ENCODE peak calls at places on chromosomes 1 and 21, in nine cellular contexts. B is HFF-Myc; J is amniotic stem cell; I is astrocyte; H is activated CD8-positive, alpha-beta memory T cell treated with anti-CD3 and anti-CD28 coated beads for 48 hours; V is SJSA1; E is H9; U is AG09319; Z is PC-9. K is an unnamed sample.

GRCh38 chr21:46000182-46000730 is 18.7 kb downstream of the COL6A1 start:
- DNase-seq in B (no peak), J (no peak), I (no peak), H (no peak), V (peak), E (peak), U (no peak), Z (no peak), K (no peak)

GRCh38 chr1:230544758-230545157 is 97.5 kb upstream of the COG2 start:
- DNase-seq in B (no peak), J (no peak), I (no peak), H (no peak), V (no peak), E (no peak), U (no peak), Z (no peak), K (no peak)

GRCh38 chr1:227416156-227416865 is 98.0 kb upstream of the CDC42BPA start:
- DNase-seq in B (no peak), J (no peak), I (peak), H (no peak), V (no peak), E (no peak), U (no peak), Z (no peak), K (no peak)

GRCh38 chr1:209250970-209251636 is 332.4 kb upstream of the CAMK1G start:
- DNase-seq in B (no peak), J (no peak), I (peak), H (no peak), V (no peak), E (no peak), U (no peak), Z (no peak), K (no peak)

GRCh38 chr1:12276225-12276624 is 46.4 kb downstream of the VPS13D start:
- DNase-seq in B (no peak), J (no peak), I (no peak), H (no peak), V (no peak), E (peak), U (peak), Z (no peak), K (no peak)

GRCh38 chr1:24895511-24895910 is 34.6 kb downstream of the RUNX3 start:
- DNase-seq in B (no peak), J (no peak), I (no peak), H (no peak), V (no peak), E (no peak), U (no peak), Z (no peak), K (no peak)

GRCh38 chr1:44747878-44748277 is 8.2 kb downstream of the KIF2C start:
- DNase-seq in B (no peak), J (no peak), I (no peak), H (no peak), V (no peak), E (no peak), U (no peak), Z (no peak), K (no peak)

GRCh38 chr1:101357444-101357986 is 120.7 kb downstream of the S1PR1 start:
- DNase-seq in B (peak), J (peak), I (peak), H (peak), V (peak), E (peak), U (peak), Z (peak), K (peak)

GRCh38 chr1:112743174-112744018 is 28.3 kb upstream of the PPM1J start:
- DNase-seq in B (no peak), J (no peak), I (peak), H (no peak), V (no peak), E (peak), U (no peak), Z (no peak), K (no peak)

GRCh38 chr1:20476260-20477038 is 9.6 kb downstream of the CAMK2N1 start:
- DNase-seq in B (no peak), J (no peak), I (no peak), H (no peak), V (no peak), E (peak), U (no peak), Z (peak), K (no peak)

GRCh38 chr1:159170639-159171038 is 776 bp upstream of the CADM3 start:
- DNase-seq in B (no peak), J (no peak), I (no peak), H (no peak), V (no peak), E (no peak), U (no peak), Z (no peak), K (no peak)

GRCh38 chr1:65958561-65959350 is 166.1 kb downstream of the PDE4B start:
- DNase-seq in B (peak), J (no peak), I (no peak), H (no peak), V (no peak), E (no peak), U (peak), Z (no peak), K (no peak)

GRCh38 chr1:92713939-92714338 is 71.0 kb downstream of the EVI5 start:
- DNase-seq in B (no peak), J (no peak), I (no peak), H (no peak), V (no peak), E (no peak), U (no peak), Z (no peak), K (no peak)

GRCh38 chr21:37366488-37367300 is at the start of gene DYRK1A:
- DNase-seq in B (peak), J (peak), I (peak), H (peak), V (peak), E (peak), U (peak), Z (peak), K (peak)

GRCh38 chr1:75616436-75617433 is 5.8 kb upstream of the SLC44A5 start:
- DNase-seq in B (peak), J (peak), I (peak), H (no peak), V (no peak), E (peak), U (no peak), Z (no peak), K (no peak)

GRCh38 chr1:52574594-52574993 is 21.7 kb upstream of the TUT4 start:
- DNase-seq in B (peak), J (peak), I (peak), H (no peak), V (peak), E (no peak), U (peak), Z (peak), K (peak)

GRCh38 chr21:14972678-14973077 is 92.1 kb downstream of the NRIP1 start:
- DNase-seq in B (no peak), J (no peak), I (no peak), H (no peak), V (no peak), E (no peak), U (no peak), Z (no peak), K (no peak)

GRCh38 chr1:78650114-78650513 is 483 bp downstream of the IFI44 start:
- DNase-seq in B (no peak), J (no peak), I (peak), H (no peak), V (no peak), E (no peak), U (no peak), Z (no peak), K (no peak)

GRCh38 chr1:70909262-70909817 is 138.3 kb downstream of the PTGER3 start:
- DNase-seq in B (no peak), J (no peak), I (no peak), H (no peak), V (no peak), E (no peak), U (no peak), Z (no peak), K (no peak)

GRCh38 chr1:248065604-248066003 is 19.0 kb downstream of the OR2L3 start:
- DNase-seq in B (no peak), J (no peak), I (no peak), H (no peak), V (no peak), E (no peak), U (no peak), Z (no peak), K (no peak)

GRCh38 chr1:18508084-18508483 is 27.4 kb downstream of the KLHDC7A start:
- DNase-seq in B (no peak), J (no peak), I (no peak), H (no peak), V (no peak), E (no peak), U (no peak), Z (no peak), K (no peak)

GRCh38 chr1:2019571-2020309 is 595 bp downstream of the GABRD start:
- DNase-seq in B (no peak), J (no peak), I (no peak), H (no peak), V (no peak), E (peak), U (no peak), Z (no peak), K (no peak)

GRCh38 chr1:12245116-12245515 is 15.3 kb downstream of the VPS13D start:
- DNase-seq in B (no peak), J (no peak), I (no peak), H (no peak), V (no peak), E (no peak), U (no peak), Z (no peak), K (no peak)

GRCh38 chr1:101000141-101000867 is 25.3 kb downstream of the DPH5 start:
- DNase-seq in B (no peak), J (no peak), I (no peak), H (no peak), V (no peak), E (no peak), U (no peak), Z (no peak), K (no peak)

GRCh38 chr1:19465123-19465522 is 20.2 kb downstream of the CAPZB start:
- DNase-seq in B (no peak), J (no peak), I (peak), H (no peak), V (no peak), E (no peak), U (no peak), Z (no peak), K (no peak)

GRCh38 chr1:37124501-37124900 is 90.2 kb upstream of the GRIK3 start:
- DNase-seq in B (no peak), J (no peak), I (no peak), H (no peak), V (no peak), E (no peak), U (no peak), Z (no peak), K (no peak)

GRCh38 chr1:229148041-229148671 is 122.8 kb upstream of the RAB4A start:
- DNase-seq in B (no peak), J (no peak), I (peak), H (no peak), V (peak), E (peak), U (no peak), Z (no peak), K (no peak)

GRCh38 chr1:76799700-76800099 is 67.6 kb upstream of the ST6GALNAC5 start:
- DNase-seq in B (no peak), J (no peak), I (no peak), H (no peak), V (no peak), E (no peak), U (no peak), Z (no peak), K (no peak)

GRCh38 chr1:11518016-11518670 is 39.2 kb downstream of the DISP3 start:
- DNase-seq in B (no peak), J (no peak), I (no peak), H (no peak), V (no peak), E (no peak), U (no peak), Z (no peak), K (no peak)

GRCh38 chr1:229694053-229694693 is 68.1 kb downstream of the URB2 start:
- DNase-seq in B (peak), J (no peak), I (peak), H (no peak), V (no peak), E (peak), U (no peak), Z (no peak), K (no peak)

K was measured in epithelial cell of prostate.